ENCODE peak calls at places on chromosome 14, in seven cellular contexts. A is ovary, Q is NCI-H1417, H is iris pigment epithelial cell, Z is BE2C, M is glutamatergic neuron, I is Karpas-422. U is an unnamed sample.

GRCh38 chr14:104087505-104087904 is 2.0 kb downstream of the ASPG start:
- DNase-seq in A (peak), Q (no peak), H (no peak), Z (peak), M (no peak), I (no peak), U (no peak)

GRCh38 chr14:77023001-77023996 is 5.2 kb downstream of the IRF2BPL start:
- DNase-seq in A (peak), Q (peak), H (peak), Z (peak), M (no peak), I (no peak), U (no peak)

GRCh38 chr14:92247937-92248336 is 75.0 kb upstream of the SLC24A4 start:
- DNase-seq in A (no peak), Q (no peak), H (no peak), Z (no peak), M (no peak), I (no peak), U (no peak)

GRCh38 chr14:100649173-100649519 is 61.9 kb upstream of the BEGAIN start:
- DNase-seq in A (no peak), Q (no peak), H (peak), Z (no peak), M (no peak), I (no peak), U (no peak)

GRCh38 chr14:44372807-44373497 is 134.1 kb downstream of the FSCB start:
- DNase-seq in A (no peak), Q (no peak), H (no peak), Z (no peak), M (no peak), I (no peak), U (no peak)

GRCh38 chr14:81429028-81429427 is 28.9 kb upstream of the STON2 start:
- DNase-seq in A (no peak), Q (no peak), H (no peak), Z (no peak), M (no peak), I (no peak), U (no peak)

GRCh38 chr14:90536092-90536491 is 139.3 kb downstream of the CALM1 start:
- DNase-seq in A (peak), Q (no peak), H (no peak), Z (no peak), M (no peak), I (no peak), U (no peak)

GRCh38 chr14:64147126-64147790 is 146.9 kb downstream of the ESR2 start:
- DNase-seq in A (peak), Q (no peak), H (peak), Z (no peak), M (no peak), I (no peak), U (peak)

GRCh38 chr14:94906577-94906976 is 136.7 kb upstream of the GSC start:
- DNase-seq in A (no peak), Q (no peak), H (no peak), Z (no peak), M (no peak), I (no peak), U (no peak)

GRCh38 chr14:72665259-72665658 is 228.6 kb downstream of the DPF3 start:
- DNase-seq in A (no peak), Q (no peak), H (peak), Z (no peak), M (no peak), I (no peak), U (no peak)

GRCh38 chr14:96090441-96091148 is 51.4 kb downstream of the C14orf132 start:
- DNase-seq in A (peak), Q (peak), H (no peak), Z (peak), M (peak), I (peak), U (peak)

GRCh38 chr14:92938235-92938875 is 15.4 kb downstream of the CHGA start:
- DNase-seq in A (no peak), Q (peak), H (no peak), Z (peak), M (no peak), I (no peak), U (peak)

GRCh38 chr14:92686763-92687427 is 61.5 kb downstream of the LGMN start:
- DNase-seq in A (peak), Q (peak), H (peak), Z (peak), M (peak), I (peak), U (peak)